ENCODE peak calls at places on chromosome 16, in four cellular contexts. I is heart left ventricle; M is naive thymus-derived CD4-positive, alpha-beta T cell; Y is H9. S is an unnamed sample.

GRCh38 chr16:26952411-26952810 is 114.3 kb upstream of the C16orf82 start:
- DNase-seq in I (no peak), M (no peak), Y (peak; percentile 37), S (no peak)

GRCh38 chr16:6099102-6099501 is 1001.5 kb upstream of the EEF2KMT start:
- DNase-seq in I (no peak), M (no peak), Y (no peak), S (no peak)

GRCh38 chr16:77043076-77043475 is 147.9 kb upstream of the MON1B start:
- DNase-seq in I (no peak), M (no peak), Y (no peak), S (no peak)

GRCh38 chr16:3095869-3096268 is 3.2 kb downstream of the ZSCAN10 start:
- DNase-seq in I (no peak), M (no peak), Y (no peak), S (peak; percentile 64)

GRCh38 chr16:31052131-31052530 is 18.8 kb downstream of the STX4 start:
- DNase-seq in I (no peak), M (no peak), Y (no peak), S (no peak)

GRCh38 chr16:67185003-67185865 is 1.5 kb upstream of the MATCAP1 start:
- DNase-seq in I (peak; percentile 93), M (peak; percentile 78), Y (peak; percentile 96), S (peak; percentile 96)

GRCh38 chr16:592518-593306 is 2.8 kb downstream of the RAB40C start:
- DNase-seq in I (no peak), M (no peak), Y (no peak), S (peak; percentile 76)

GRCh38 chr16:65876624-65877023 is 489.9 kb upstream of the CDH5 start:
- DNase-seq in I (no peak), M (no peak), Y (no peak), S (no peak)

GRCh38 chr16:85717393-85718152 is 28.8 kb upstream of the GINS2 start:
- DNase-seq in I (peak; percentile 61), M (peak; percentile 26), Y (peak; percentile 75), S (peak; percentile 88)

GRCh38 chr16:72349719-72350118 is 177.8 kb upstream of the PMFBP1 start:
- DNase-seq in I (no peak), M (no peak), Y (no peak), S (no peak)

GRCh38 chr16:27220991-27221390 is 17.7 kb downstream of the KDM8 start:
- DNase-seq in I (no peak), M (no peak), Y (no peak), S (no peak)

GRCh38 chr16:19346335-19346922 is 60.9 kb downstream of the CLEC19A start:
- DNase-seq in I (no peak), M (no peak), Y (no peak), S (no peak)

GRCh38 chr16:19781196-19781595 is 63.1 kb downstream of the IQCK start:
- DNase-seq in I (no peak), M (no peak), Y (no peak), S (no peak)

GRCh38 chr16:74700206-74701040 is at the start of gene MLKL:
- DNase-seq in I (peak; percentile 56), M (peak; percentile 26), Y (peak; percentile 54), S (peak; percentile 77)
- H3K4me1 ChIP-seq in I (peaks cover 57% of the 10 kb centered on the region), M (peaks cover 22% of the 10 kb centered on the region), Y (no peaks in the 10 kb centered on the region), S (peaks cover 68% of the 10 kb centered on the region)

GRCh38 chr16:2040031-2040430 is 7.6 kb downstream of the NTHL1 start:
- DNase-seq in I (no peak), M (no peak), Y (no peak), S (no peak)
- H3K4me1 ChIP-seq in I (peaks cover 91% of the 10 kb centered on the region), M (no peaks in the 10 kb centered on the region), Y (no peaks in the 10 kb centered on the region), S (peaks cover 97% of the 10 kb centered on the region)

GRCh38 chr16:10738231-10739077 is 5.2 kb upstream of the NUBP1 start:
- DNase-seq in I (peak; percentile 86), M (no peak), Y (peak; percentile 36), S (no peak)

GRCh38 chr16:10740845-10741208 is 2.8 kb upstream of the NUBP1 start:
- DNase-seq in I (no peak), M (no peak), Y (no peak), S (no peak)

GRCh38 chr16:10740000-10740844 is 3.4 kb upstream of the NUBP1 start:
- DNase-seq in I (no peak), M (no peak), Y (peak; percentile 17), S (no peak)

GRCh38 chr16:10741844-10742243 is 1.8 kb upstream of the NUBP1 start:
- DNase-seq in I (peak; percentile 77), M (no peak), Y (no peak), S (no peak)

DNA sequence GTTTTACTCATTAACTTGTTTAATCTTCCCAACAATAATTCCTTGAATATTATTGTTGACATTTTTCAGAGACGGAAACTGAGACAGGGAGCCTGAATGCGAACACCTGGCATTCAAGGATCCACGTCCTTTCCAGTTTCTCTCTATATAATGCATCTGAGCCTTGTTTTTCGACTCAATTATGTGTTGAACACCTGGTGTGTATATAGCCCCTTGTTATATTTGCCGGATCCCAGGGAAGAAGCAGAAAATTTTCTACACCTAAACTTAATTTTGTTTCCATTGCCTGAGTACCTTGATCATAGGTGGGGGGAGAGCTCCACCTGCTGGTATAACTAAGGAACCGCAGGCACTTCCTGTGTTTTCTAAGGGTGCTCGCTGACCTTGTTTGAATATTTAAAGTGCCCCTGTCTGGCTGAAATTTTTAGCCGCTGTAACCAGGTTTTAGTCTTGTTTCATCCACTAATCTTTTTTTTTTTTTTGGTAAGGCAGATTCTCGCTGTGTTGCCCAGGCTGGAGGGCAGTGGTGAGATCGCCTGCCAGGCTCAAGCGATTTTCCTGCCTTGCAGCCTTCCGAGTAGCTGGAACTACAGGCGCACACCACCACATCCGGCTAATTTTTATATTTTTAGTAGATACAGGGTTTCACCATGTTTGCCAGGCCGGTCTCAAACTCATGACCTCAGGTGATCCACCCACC is 6.6 kb upstream of the NUBP1 start:
- DNase-seq in I (peak; percentile 68), M (peak; percentile 36), Y (peak; percentile 60), S (no peak)
- H3K4me1 ChIP-seq in I (peaks cover 23% of the 10 kb centered on the region), M (peaks cover 4% of the 10 kb centered on the region), Y (no peaks in the 10 kb centered on the region), S (peaks cover 14% of the 10 kb centered on the region)

GRCh38 chr16:58035356-58036170 is 10.0 kb downstream of the MMP15 start:
- DNase-seq in I (no peak), M (no peak), Y (no peak), S (no peak)
- H3K4me1 ChIP-seq in I (peaks cover 37% of the 10 kb centered on the region), M (no peaks in the 10 kb centered on the region), Y (no peaks in the 10 kb centered on the region), S (peaks cover 23% of the 10 kb centered on the region)

DNA sequence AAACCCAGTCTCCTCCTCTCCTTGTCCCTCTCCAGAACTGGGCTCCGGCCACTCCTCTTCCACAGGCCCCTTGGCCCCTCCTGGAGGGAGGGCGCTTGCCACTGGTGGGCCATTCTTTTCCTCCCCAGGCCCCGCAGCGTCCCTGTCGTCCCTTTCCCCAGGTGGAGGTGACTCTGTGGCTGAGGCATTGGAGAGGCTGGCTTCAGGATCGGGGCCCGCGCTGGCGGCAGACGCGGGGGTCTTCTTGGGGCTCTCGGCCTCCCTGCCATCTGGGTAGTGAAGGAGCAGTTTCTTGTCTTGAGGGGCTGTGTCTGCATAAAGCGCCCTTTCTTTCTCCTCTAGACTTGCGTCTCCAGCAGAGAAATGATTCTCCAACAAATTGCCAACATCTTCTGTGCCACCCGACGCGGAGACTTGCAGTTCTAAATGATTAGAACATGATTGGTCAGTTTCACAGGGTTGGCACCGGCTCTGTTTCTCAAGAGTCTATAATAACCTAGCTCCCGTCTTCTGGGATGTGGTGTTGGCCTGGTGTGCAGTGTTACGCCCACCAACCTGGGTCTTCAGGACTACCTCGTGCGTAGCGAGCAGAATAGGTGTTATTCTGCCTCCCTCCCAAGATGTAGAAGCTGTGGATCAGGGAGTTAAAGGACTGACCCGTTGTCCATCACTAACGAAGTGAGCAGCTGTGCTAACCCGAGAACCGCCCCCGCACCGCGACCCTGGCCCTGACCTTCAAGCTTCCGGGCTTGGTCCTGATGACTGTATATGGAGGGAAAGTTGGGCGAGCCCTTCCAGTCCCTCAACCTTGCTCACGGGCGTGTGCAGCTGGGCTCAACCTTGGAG is 34.0 kb downstream of the SRL start:
- DNase-seq in I (peak; percentile 54), M (no peak), Y (no peak), S (no peak)
- H3K4me1 ChIP-seq in I (peaks cover 14% of the 10 kb centered on the region), M (peaks cover 3% of the 10 kb centered on the region), Y (no peaks in the 10 kb centered on the region), S (peaks cover 10% of the 10 kb centered on the region)

GRCh38 chr16:4094138-4094773 is 22.0 kb downstream of the ADCY9 start:
- DNase-seq in I (no peak), M (no peak), Y (no peak), S (no peak)

GRCh38 chr16:4097826-4098240 is 18.4 kb downstream of the ADCY9 start:
- DNase-seq in I (no peak), M (no peak), Y (no peak), S (peak; percentile 31)

GRCh38 chr16:4098496-4098895 is 17.7 kb downstream of the ADCY9 start:
- DNase-seq in I (no peak), M (no peak), Y (no peak), S (peak; percentile 28)

GRCh38 chr16:4093495-4094137 is 22.6 kb downstream of the ADCY9 start:
- DNase-seq in I (no peak), M (no peak), Y (no peak), S (no peak)

GRCh38 chr16:4096509-4096908 is 19.7 kb downstream of the ADCY9 start:
- DNase-seq in I (no peak), M (no peak), Y (no peak), S (no peak)
- H3K4me1 ChIP-seq in I (peaks cover 12% of the 10 kb centered on the region), M (no peaks in the 10 kb centered on the region), Y (no peaks in the 10 kb centered on the region), S (peaks cover 5% of the 10 kb centered on the region)

GRCh38 chr16:55908641-55909040 is 33.5 kb upstream of the CES5A start:
- DNase-seq in I (no peak), M (no peak), Y (no peak), S (no peak)
- H3K4me1 ChIP-seq in I (no peaks in the 10 kb centered on the region), M (no peaks in the 10 kb centered on the region), Y (no peaks in the 10 kb centered on the region), S (no peaks in the 10 kb centered on the region)

GRCh38 chr16:8957509-8958157 is 6.1 kb downstream of the USP7 start:
- DNase-seq in I (no peak), M (no peak), Y (no peak), S (no peak)
- H3K4me1 ChIP-seq in I (peaks cover 85% of the 10 kb centered on the region), M (peaks cover 74% of the 10 kb centered on the region), Y (peaks cover 24% of the 10 kb centered on the region), S (peaks cover 80% of the 10 kb centered on the region)